ENCODE peak calls at places on chromosomes 4 and X, in eight cellular contexts. X is IMR-90, P is GM23338, M is adrenal gland, D is tibial artery, O is mammary epithelial cell, F is cardiac muscle cell, N is heart right ventricle. Q is an unnamed sample. For H3K4me1, the result is how much of the 10 kb centered on the place peaks cover.

GRCh38 chr4:128835498-128836222 is 26.2 kb downstream of the JADE1 start:
- DNase-seq in P (no peak), F (no peak), N (peak), O (no peak), D (peak), M (peak), X (no peak), Q (peak)

GRCh38 chrX:37926700-37927099 is 79.3 kb upstream of the DYNLT3 start:
- DNase-seq in N (no peak), M (no peak), P (peak), O (no peak), D (no peak), F (peak), X (peak), Q (no peak)

GRCh38 chr4:139668036-139668435 is 2.4 kb downstream of the MGST2 start:
- DNase-seq in P (no peak), M (no peak), O (no peak), X (no peak), F (no peak), D (no peak), N (no peak), Q (no peak)

GRCh38 chr4:67558493-67558892 is at the start of gene STAP1:
- DNase-seq in N (no peak), M (no peak), F (no peak), P (no peak), D (no peak), O (no peak), X (no peak), Q (no peak)

GRCh38 chr4:155802573-155802972 is 43.8 kb downstream of the GUCY1B1 start:
- DNase-seq in M (no peak), X (peak), O (no peak), F (no peak), N (no peak), P (no peak), D (no peak), Q (no peak)

GRCh38 chr4:114383721-114384120 is 214.9 kb upstream of the UGT8 start:
- DNase-seq in M (no peak), D (no peak), O (peak), N (no peak), P (no peak), F (no peak), X (peak), Q (no peak)

GRCh38 chr4:126526335-126526734 is 1106.4 kb upstream of the INTU start:
- DNase-seq in D (no peak), P (no peak), F (no peak), O (no peak), M (no peak), X (peak), N (no peak), Q (no peak)

GRCh38 chr4:184274288-184274951 is 56.7 kb upstream of the ENPP6 start:
- DNase-seq in O (no peak), M (peak), P (no peak), F (peak), D (no peak), X (no peak), N (no peak), Q (no peak)

GRCh38 chr4:169268951-169269781 is 1.6 kb downstream of the SH3RF1 start:
- DNase-seq in O (peak), N (no peak), M (peak), D (no peak), P (no peak), F (no peak), X (peak), Q (no peak)

GRCh38 chrX:24760601-24761000 is 66.9 kb downstream of the POLA1 start:
- DNase-seq in P (no peak), N (no peak), X (peak), M (no peak), O (no peak), F (no peak), D (no peak), Q (no peak)

GRCh38 chrX:112687189-112687691 is 7.5 kb upstream of the LHFPL1 start:
- DNase-seq in P (no peak), D (no peak), F (no peak), N (no peak), X (peak), M (no peak), O (no peak), Q (no peak)

GRCh38 chr4:89172865-89173264 is 61.5 kb downstream of the TIGD2 start:
- DNase-seq in D (no peak), X (no peak), M (no peak), N (no peak), F (no peak), P (peak), O (no peak), Q (no peak)

GRCh38 chr4:25012671-25013070 is 18.1 kb downstream of the LGI2 start:
- DNase-seq in X (no peak), M (no peak), D (no peak), P (no peak), F (no peak), O (no peak), N (no peak), Q (no peak)

GRCh38 chr4:77801260-77801608 is 17.9 kb downstream of the CNOT6L start:
- DNase-seq in X (no peak), M (no peak), N (no peak), D (no peak), O (no peak), F (no peak), P (no peak), Q (no peak)

GRCh38 chr4:89539374-89539773 is 231.8 kb upstream of the GPRIN3 start:
- DNase-seq in X (peak), N (no peak), O (no peak), M (peak), D (no peak), P (no peak), F (no peak), Q (no peak)

GRCh38 chr4:175469519-175469918 is 342.5 kb downstream of the GPM6A start:
- DNase-seq in F (no peak), X (peak), P (no peak), O (peak), N (no peak), D (no peak), M (no peak), Q (no peak)

GRCh38 chr4:4641661-4642180 is 99.9 kb upstream of the STX18 start:
- DNase-seq in D (no peak), X (no peak), N (no peak), P (peak), F (no peak), M (no peak), O (no peak), Q (no peak)

GRCh38 chr4:7900351-7900750 is 39.3 kb downstream of the AFAP1 start:
- DNase-seq in D (no peak), P (no peak), X (no peak), O (no peak), F (no peak), M (no peak), N (no peak), Q (no peak)

GRCh38 chr4:26020083-26020668 is 106.2 kb downstream of the SMIM20 start:
- DNase-seq in F (no peak), M (no peak), X (peak), P (no peak), O (peak), D (peak), N (no peak), Q (no peak)

GRCh38 chrX:138031715-138032114 is 465.8 kb downstream of the ZIC3 start:
- DNase-seq in N (no peak), P (no peak), O (no peak), X (no peak), M (no peak), F (no peak), D (no peak), Q (no peak)

GRCh38 chrX:123923211-123923610 is 38.3 kb upstream of the STAG2 start:
- DNase-seq in D (no peak), O (peak), N (no peak), P (no peak), M (no peak), X (no peak), F (no peak), Q (no peak)

GRCh38 chrX:20521245-20521644 is 254.5 kb upstream of the RPS6KA3 start:
- DNase-seq in D (no peak), O (peak), P (no peak), F (no peak), N (no peak), M (peak), X (peak), Q (no peak)

GRCh38 chr4:81198151-81198550 is 16.9 kb downstream of the PRKG2 start:
- DNase-seq in O (no peak), N (no peak), F (peak), P (no peak), M (no peak), X (no peak), D (no peak), Q (no peak)

GRCh38 chr4:63831590-63831989 is 577.7 kb downstream of the TECRL start:
- DNase-seq in F (no peak), O (no peak), X (no peak), M (no peak), D (no peak), N (no peak), P (no peak), Q (no peak)

GRCh38 chr4:5019274-5019673 is at the start of gene CYTL1:
- DNase-seq in N (no peak), O (no peak), P (peak), M (no peak), D (no peak), F (peak), X (no peak), Q (peak)

GRCh38 chr4:139300431-139301142 is 718 bp upstream of the NAA15 start:
- DNase-seq in O (peak), D (no peak), P (peak), M (no peak), X (peak), N (no peak), F (peak), Q (no peak)

GRCh38 chr4:105232374-105232773 is 85.7 kb downstream of the TET2 start:
- DNase-seq in N (no peak), P (no peak), D (no peak), O (no peak), M (no peak), F (no peak), X (peak), Q (no peak)

GRCh38 chrX:151977009-151977408 is 2.5 kb upstream of the GABRE start:
- DNase-seq in N (no peak), O (no peak), M (no peak), F (peak), D (no peak), P (no peak), X (no peak), Q (no peak)

GRCh38 chr4:55269970-55270369 is 76.1 kb upstream of the SRD5A3 start:
- DNase-seq in P (no peak), M (no peak), O (no peak), X (no peak), N (peak), D (no peak), F (no peak), Q (no peak)

GRCh38 chr4:61545902-61546498 is 345.9 kb downstream of the ADGRL3 start:
- DNase-seq in N (peak), P (no peak), F (peak), D (no peak), X (no peak), O (no peak), M (no peak), Q (no peak)

GRCh38 chrX:323721-324628 is 5.4 kb upstream of the GTPBP6 start:
- DNase-seq in N (no peak), M (peak), O (peak), D (peak), P (peak), X (peak), F (peak), Q (no peak)

GRCh38 chr4:24174622-24175021 is 284.8 kb upstream of the PPARGC1A start:
- DNase-seq in O (no peak), F (no peak), D (no peak), M (no peak), X (peak), P (no peak), N (no peak), Q (no peak)

GRCh38 chr4:48315728-48316630 is 25.4 kb upstream of the SLAIN2 start:
- DNase-seq in D (no peak), N (peak), M (no peak), O (peak), F (peak), P (peak), X (peak), Q (no peak)

GRCh38 chr4:71333960-71334951 is 4.6 kb upstream of the SLC4A4 start:
- DNase-seq in F (no peak), X (peak), D (no peak), O (peak), P (no peak), N (no peak), M (no peak), Q (no peak)

GRCh38 chr4:48491514-48492176 is 1.6 kb downstream of the ZAR1 start:
- DNase-seq in X (no peak), D (no peak), P (peak), O (no peak), F (no peak), M (no peak), N (no peak), Q (no peak)

GRCh38 chr4:140602714-140603113 is 34.0 kb upstream of the UCP1 start:
- DNase-seq in D (no peak), M (no peak), O (no peak), X (no peak), P (no peak), F (no peak), N (no peak), Q (no peak)

GRCh38 chr4:40325406-40326019 is 9.6 kb upstream of the CHRNA9 start:
- DNase-seq in M (peak), D (no peak), F (peak), N (no peak), X (peak), P (peak), O (peak), Q (no peak)

GRCh38 chrX:40938418-40938817 is 146.8 kb upstream of the USP9X start:
- DNase-seq in D (no peak), F (no peak), X (peak), N (no peak), P (no peak), M (no peak), O (no peak), Q (no peak)

GRCh38 chr4:10872833-10873517 is 188.4 kb upstream of the CLNK start:
- DNase-seq in F (no peak), N (no peak), O (no peak), X (no peak), D (no peak), P (no peak), M (no peak), Q (no peak)

DNA sequence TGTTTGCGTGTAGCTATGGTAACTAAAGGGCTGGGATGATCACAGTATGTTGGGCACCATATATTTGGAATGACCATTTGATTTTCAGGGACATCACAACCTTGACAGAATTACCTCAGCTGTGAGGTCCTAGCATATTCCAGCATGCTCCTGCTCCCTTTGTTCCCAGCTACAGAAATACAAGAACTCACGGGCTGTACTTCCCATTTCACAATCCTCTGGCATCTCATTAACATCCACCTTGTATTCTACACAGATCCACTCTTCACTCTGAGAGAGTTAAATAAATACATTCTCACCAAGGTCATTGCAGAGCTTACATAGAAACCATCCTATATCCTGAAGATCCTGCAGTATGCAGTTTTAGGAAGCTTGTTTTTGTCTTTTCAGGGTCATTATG is 169.7 kb downstream of the FRMPD4 start:
- DNase-seq in P (no peak), X (no peak), O (no peak), F (no peak), D (no peak), M (no peak), N (no peak), Q (no peak)
- H3K27ac ChIP-seq in P (no peak), X (no peak), O (no peak), F (no peak), D (no peak), M (no peak), N (no peak), Q (no peak)

GRCh38 chr4:1768367-1769034 is 24.6 kb upstream of the FGFR3 start:
- DNase-seq in P (no peak), M (no peak), D (no peak), O (no peak), N (no peak), X (no peak), F (no peak), Q (no peak)
- H3K4me1 ChIP-seq in P (under half), M (under half), D (under half), O (under half), N (under half), X (under half), F (under half), Q (under half)

DNA sequence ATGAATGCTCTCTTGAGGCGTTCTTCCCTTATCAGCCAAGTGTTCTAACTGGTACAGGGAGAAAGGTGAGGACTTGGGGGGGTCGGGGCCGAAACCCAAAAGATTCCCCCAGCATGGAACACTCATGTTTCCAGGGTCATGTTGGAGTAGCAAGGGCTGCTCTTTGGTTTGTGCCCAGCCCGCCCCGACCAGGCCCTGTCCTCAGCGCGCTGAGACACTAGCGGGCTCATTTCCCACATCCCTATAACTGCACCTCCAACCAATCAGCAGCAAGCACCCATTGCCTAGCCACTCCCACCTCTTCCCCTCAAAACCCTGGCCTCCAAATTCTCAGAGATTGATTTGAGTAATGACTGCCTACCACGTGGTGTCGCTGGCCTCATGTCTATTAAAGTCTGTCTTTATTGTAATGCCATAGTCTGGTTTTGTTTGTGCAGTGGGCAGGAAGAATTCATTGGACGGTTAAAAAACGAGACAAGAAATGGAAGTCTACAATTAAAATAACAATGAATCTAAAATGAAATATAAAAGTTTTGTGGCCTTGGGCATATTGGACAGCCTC is 1928.4 kb downstream of the STIM2 start:
- DNase-seq in M (no peak), F (no peak), D (no peak), X (no peak), P (peak), N (no peak), O (peak), Q (no peak)
- TF ChIP-seq CTCF in M (no peak), F (no peak), D (no peak), X (no peak), P (no peak), N (no peak), O (no peak), Q (no peak)

GRCh38 chr4:42391356-42391675 is 6.0 kb upstream of the SHISA3 start:
- DNase-seq in F (no peak), P (no peak), O (no peak), X (no peak), N (no peak), M (no peak), D (no peak), Q (no peak)
- H3K27ac ChIP-seq in F (no peak), P (no peak), O (no peak), X (no peak), N (no peak), M (no peak), D (no peak), Q (no peak)

GRCh38 chr4:1784789-1785591 is 8.1 kb upstream of the FGFR3 start:
- DNase-seq in P (no peak), X (no peak), N (peak), O (no peak), F (peak), D (no peak), M (peak), Q (peak)

GRCh38 chr4:1787411-1788077 is 5.5 kb upstream of the FGFR3 start:
- DNase-seq in X (no peak), D (no peak), F (no peak), P (no peak), N (no peak), M (no peak), O (no peak), Q (no peak)

GRCh38 chr4:1788254-1788973 is 4.7 kb upstream of the FGFR3 start:
- DNase-seq in P (no peak), N (no peak), X (no peak), M (no peak), F (no peak), D (no peak), O (no peak), Q (no peak)

GRCh38 chr4:1785592-1785991 is 7.5 kb upstream of the FGFR3 start:
- DNase-seq in P (no peak), D (no peak), O (no peak), F (no peak), M (no peak), X (no peak), N (no peak), Q (no peak)

GRCh38 chr4:1786544-1787362 is 6.3 kb upstream of the FGFR3 start:
- DNase-seq in O (no peak), F (no peak), X (no peak), N (no peak), M (no peak), D (no peak), P (no peak), Q (no peak)
- H3K4me1 ChIP-seq in O (under half), F (under half), X (under half), N (under half), M (under half), D (under half), P (under half), Q (under half)

GRCh38 chr4:183223046-183223445 is 97.0 kb downstream of the CLDN22 start:
- DNase-seq in F (no peak), N (no peak), D (no peak), M (no peak), X (no peak), O (no peak), P (no peak), Q (no peak)
- TF ChIP-seq CTCF in F (no peak), N (no peak), D (no peak), M (no peak), X (no peak), O (no peak), P (no peak), Q (no peak)

GRCh38 chr4:37422638-37423037 is 178.1 kb downstream of the NWD2 start:
- DNase-seq in M (no peak), P (no peak), O (no peak), D (no peak), F (no peak), X (no peak), N (no peak), Q (no peak)
- H3K27ac ChIP-seq in M (no peak), P (no peak), O (no peak), D (no peak), F (no peak), X (no peak), N (no peak), Q (no peak)

DNA sequence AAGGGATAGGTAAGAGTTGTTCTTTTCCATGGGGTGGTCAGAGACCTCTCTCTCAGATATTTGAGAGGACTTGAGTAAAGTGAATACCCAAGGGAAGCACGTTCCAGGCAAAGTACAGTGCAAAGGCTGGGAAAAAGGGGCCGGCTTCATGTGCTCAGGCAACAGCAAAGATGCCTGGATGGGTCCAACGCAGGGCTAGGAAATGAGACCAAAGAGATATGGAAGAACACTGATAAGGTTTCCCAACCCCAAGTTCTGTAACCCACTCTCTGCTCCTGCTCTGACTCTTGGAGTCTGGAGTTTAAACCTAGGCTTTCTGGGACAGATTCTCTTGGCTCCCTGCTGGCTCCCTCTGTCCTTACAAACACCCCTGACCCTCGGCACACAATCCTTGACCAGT is 36.2 kb upstream of the PROM1 start:
- DNase-seq in X (no peak), D (no peak), O (no peak), P (no peak), M (no peak), F (no peak), N (no peak), Q (no peak)
- H3K4me1 ChIP-seq in X (under half), D (under half), O (under half), P (under half), M (under half), F (under half), N (under half), Q (under half)

DNA sequence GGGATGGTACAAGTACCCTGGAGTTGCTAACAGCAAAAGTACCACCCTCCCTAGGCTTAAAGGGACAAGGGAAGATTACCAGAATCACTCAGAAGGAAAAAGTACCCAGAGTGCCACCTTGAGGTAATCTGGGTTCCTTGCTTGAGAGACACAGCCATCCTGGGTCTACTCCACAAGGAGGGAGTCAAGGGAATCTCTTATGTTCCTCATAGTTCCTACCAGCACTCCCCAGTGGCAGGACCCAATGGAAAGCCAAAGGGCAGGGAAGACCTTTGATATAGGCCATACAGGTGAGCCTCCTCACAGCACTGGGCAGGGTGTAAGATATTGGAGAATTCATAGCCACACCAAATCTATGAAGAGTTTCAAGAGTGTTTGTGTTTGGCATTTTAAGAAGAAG is 5.7 kb downstream of the IL2 start:
- DNase-seq in F (peak), O (peak), P (peak), X (peak), D (no peak), N (no peak), M (no peak), Q (no peak)
- TF ChIP-seq CTCF in F (peak), O (peak), P (peak), X (peak), D (no peak), N (no peak), M (no peak), Q (no peak)

GRCh38 chr4:147361726-147362125 is 119.2 kb upstream of the EDNRA start:
- DNase-seq in F (peak), D (peak), O (peak), N (peak), P (no peak), M (peak), X (peak), Q (no peak)
- H3K27ac ChIP-seq in F (peak), D (peak), O (peak), N (peak), P (no peak), M (peak), X (peak), Q (peak)